ENCODE peak calls at places on chromosomes 5 and 9, in seven cellular contexts. D is esophagus squamous epithelium, E is Peyer's patch, J is NB4, O is WTC11, Z is AG09309, F is AG04449. H is an unnamed sample.

GRCh38 chr5:57166250-57166649 is 7.6 kb upstream of the GPBP1 start:
- DNase-seq in O (no peak), F (no peak), J (peak; percentile 74), D (no peak), Z (no peak), E (no peak), H (no peak)

GRCh38 chr9:138080979-138081378 is 203.4 kb downstream of the CACNA1B start:
- DNase-seq in E (no peak), F (no peak), D (no peak), O (no peak), J (no peak), Z (no peak), H (no peak)

GRCh38 chr9:131432597-131433301 is 38.9 kb downstream of the PRRC2B start:
- DNase-seq in F (peak; percentile 89), J (no peak), O (no peak), E (no peak), Z (peak; percentile 67), D (no peak), H (no peak)

GRCh38 chr9:120698766-120699165 is 15.5 kb downstream of the MEGF9 start:
- DNase-seq in E (no peak), Z (no peak), J (no peak), O (no peak), F (no peak), D (no peak), H (no peak)

GRCh38 chr5:73625905-73626811 is at the start of gene ARHGEF28:
- DNase-seq in Z (no peak), O (peak; percentile 59), J (peak; percentile 70), F (no peak), E (no peak), D (no peak), H (peak; percentile 26)

GRCh38 chr9:7777776-7778175 is 21.8 kb downstream of the DMAC1 start:
- DNase-seq in Z (no peak), J (no peak), O (no peak), E (no peak), F (no peak), D (no peak), H (no peak)

GRCh38 chr5:137649228-137649890 is 86.5 kb downstream of the KLHL3 start:
- DNase-seq in E (no peak), Z (peak; percentile 11), J (no peak), D (no peak), F (peak; percentile 33), O (no peak), H (no peak)

GRCh38 chr9:110918316-110919054 is 119.8 kb downstream of the LPAR1 start:
- DNase-seq in E (no peak), Z (no peak), D (no peak), F (no peak), O (no peak), J (no peak), H (no peak)

GRCh38 chr5:79200573-79201183 is 35.3 kb upstream of the JMY start:
- DNase-seq in J (peak; percentile 31), E (no peak), O (no peak), F (no peak), Z (no peak), D (no peak), H (peak; percentile 7)

GRCh38 chr5:116442095-116442534 is 132.5 kb downstream of the SEMA6A start:
- DNase-seq in E (no peak), D (no peak), F (no peak), J (no peak), O (no peak), Z (no peak), H (no peak)

GRCh38 chr9:127966416-127967150 is 14.2 kb downstream of the EEIG1 start:
- DNase-seq in Z (no peak), F (no peak), E (no peak), O (no peak), J (no peak), D (no peak), H (no peak)

GRCh38 chr5:173474881-173475287 is 141.6 kb downstream of the BOD1 start:
- DNase-seq in J (no peak), Z (peak; percentile 77), E (no peak), F (no peak), O (no peak), D (no peak), H (no peak)

GRCh38 chr9:8224381-8224791 is 424.8 kb upstream of the DMAC1 start:
- DNase-seq in J (no peak), F (no peak), E (no peak), D (no peak), Z (no peak), O (no peak), H (no peak)

GRCh38 chr9:122445155-122445749 is 32.5 kb downstream of the OR1J1 start:
- DNase-seq in F (peak; percentile 47), J (no peak), E (no peak), Z (peak; percentile 85), D (no peak), O (no peak), H (no peak)

GRCh38 chr5:107157811-107158210 is 512.9 kb downstream of the EFNA5 start:
- DNase-seq in D (no peak), E (no peak), F (no peak), J (no peak), O (no peak), Z (no peak), H (no peak)

GRCh38 chr9:98885575-98886292 is 58.0 kb upstream of the COL15A1 start:
- DNase-seq in J (no peak), F (no peak), O (no peak), Z (no peak), E (no peak), D (no peak), H (no peak)

GRCh38 chr5:72878854-72879253 is 62.4 kb downstream of the TNPO1 start:
- DNase-seq in D (no peak), O (no peak), Z (no peak), F (no peak), J (no peak), E (no peak), H (no peak)

DNA sequence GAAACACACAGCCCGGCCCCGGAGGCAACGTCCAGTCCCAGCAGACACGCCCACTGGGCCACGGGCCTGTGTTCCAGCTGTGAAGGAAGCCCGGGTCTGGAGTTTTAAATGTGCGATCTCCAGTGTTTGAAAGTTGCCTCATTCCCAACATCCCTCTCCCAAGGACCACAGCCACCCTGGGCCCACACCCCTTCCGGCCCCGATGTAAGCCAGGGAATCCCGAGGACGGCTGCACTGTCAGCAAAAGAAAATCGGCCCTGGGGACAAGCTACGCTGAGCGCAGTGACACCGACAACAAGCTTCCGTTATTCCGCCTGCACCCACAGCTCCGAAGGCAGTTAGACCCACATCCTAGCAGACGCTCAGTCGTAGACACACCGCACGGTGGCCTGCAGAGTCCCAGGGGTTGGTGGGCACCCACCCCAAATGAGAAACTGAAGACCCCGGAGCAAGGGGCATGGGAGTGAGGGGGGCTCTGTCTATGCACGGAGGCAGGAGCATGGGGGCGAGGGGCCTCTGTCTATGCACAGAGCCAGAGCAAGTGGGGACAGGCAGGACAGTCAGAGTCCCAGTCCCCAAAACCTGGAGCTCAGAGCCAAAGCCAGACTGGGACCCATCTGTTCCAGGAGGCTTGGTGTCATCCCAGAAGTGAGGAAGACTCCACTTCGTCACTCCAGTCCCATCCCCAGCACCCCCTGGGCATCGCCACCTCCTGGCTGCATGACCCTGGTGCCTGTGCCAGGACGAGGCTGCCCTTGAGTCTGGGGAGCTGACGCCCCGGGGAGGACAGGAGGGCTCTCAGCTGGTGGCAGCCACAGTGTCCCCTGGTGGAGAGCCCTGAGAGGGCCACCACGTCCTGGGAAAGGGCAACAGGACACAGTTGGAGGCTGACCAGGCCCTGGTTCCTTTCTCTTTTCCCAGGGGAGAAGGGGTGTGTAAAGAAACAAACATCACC is 23.4 kb downstream of the GLT6D1 start:
- DNase-seq in E (peak; percentile 11), D (no peak), O (no peak), F (no peak), Z (no peak), J (no peak), H (no peak)
- TF ChIP-seq CTCF in E (no peak), D (no peak), O (no peak), F (no peak), Z (no peak), J (peak; percentile 17), H (no peak)

GRCh38 chr9:306907-307306 is 92.2 kb downstream of the DOCK8 start:
- DNase-seq in E (no peak), O (peak; percentile 41), F (no peak), J (peak; percentile 84), D (no peak), Z (no peak), H (peak; percentile 28)
- TF ChIP-seq CTCF in E (peak; percentile 48), O (no peak), F (no peak), J (peak; percentile 90), D (peak; percentile 54), Z (no peak), H (no peak)

GRCh38 chr9:34437006-34437925 is 21.1 kb downstream of the FAM219A start:
- DNase-seq in O (peak; percentile 71), E (peak; percentile 60), Z (peak; percentile 52), D (no peak), F (no peak), J (peak; percentile 90), H (peak; percentile 56)
- TF ChIP-seq CTCF in O (peak; percentile 74), E (peak; percentile 90), Z (peak; percentile 75), D (peak; percentile 85), F (peak; percentile 71), J (peak; percentile 98), H (peak; percentile 74)

DNA sequence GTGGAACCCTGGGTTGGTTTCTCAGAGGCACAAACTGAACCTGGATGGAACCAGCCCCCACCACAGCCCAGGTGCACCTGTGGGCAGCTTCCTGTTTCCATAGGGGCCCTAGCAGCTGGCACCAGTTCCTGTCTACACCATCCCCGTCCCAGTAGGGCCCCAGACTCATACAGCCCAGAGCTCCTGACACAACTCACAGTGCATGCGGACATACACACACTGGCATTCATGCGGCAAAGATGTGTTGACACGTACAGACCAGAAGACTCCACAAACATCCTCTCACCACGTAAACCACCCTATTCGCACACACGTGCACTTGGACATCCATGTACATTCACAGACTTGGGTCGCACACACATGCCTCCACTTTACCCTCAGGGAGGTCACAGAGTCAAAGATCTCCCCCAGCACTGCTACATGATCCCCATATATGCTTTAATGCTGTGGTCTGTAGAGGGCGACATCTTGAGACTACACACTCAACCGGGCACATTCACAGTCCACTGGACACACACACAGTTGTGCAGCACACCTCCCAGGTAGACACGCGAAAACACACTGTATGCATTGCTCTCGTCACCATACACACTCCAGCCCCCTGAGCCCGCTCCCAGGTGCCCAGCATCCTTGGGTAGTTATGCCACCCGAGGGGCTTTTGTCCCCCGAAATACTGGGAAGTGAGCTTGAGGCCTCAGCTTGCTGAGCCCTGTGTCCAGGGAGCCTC is 22.4 kb downstream of the CXXC5 start:
- DNase-seq in J (peak; percentile 85), F (no peak), E (peak; percentile 91), Z (no peak), O (no peak), D (no peak), H (no peak)
- TF ChIP-seq CTCF in J (no peak), F (peak; percentile 21), E (no peak), Z (peak; percentile 28), O (no peak), D (peak; percentile 14), H (no peak)

DNA sequence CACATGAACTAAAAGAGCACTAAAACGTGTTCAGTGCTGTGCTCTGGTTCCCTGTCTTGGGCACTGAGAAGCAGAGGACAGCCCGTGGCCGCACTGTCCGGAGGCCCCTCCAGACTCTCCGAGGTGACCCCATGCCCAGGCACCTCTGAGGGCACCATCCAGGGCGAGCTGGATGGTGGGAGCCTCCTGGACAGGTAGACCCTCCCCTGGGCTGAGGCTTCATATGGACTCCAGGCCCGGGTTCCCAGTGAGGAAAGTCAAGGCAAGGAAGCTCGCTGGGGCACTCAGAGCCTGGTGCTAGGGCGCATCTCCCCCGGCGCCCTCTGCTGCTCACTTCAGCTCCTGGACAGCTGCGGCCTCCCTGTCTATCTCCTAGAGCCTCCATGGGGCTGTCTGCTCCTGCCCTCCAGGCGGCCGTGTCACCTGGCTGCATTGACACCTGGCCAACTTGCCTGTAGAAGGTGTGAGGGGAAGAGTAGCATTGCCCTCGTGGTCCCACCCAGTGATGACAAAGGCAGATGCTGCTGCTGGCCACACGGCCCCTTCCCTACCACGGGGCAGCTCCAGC is 178.2 kb upstream of the IRX1 start:
- DNase-seq in Z (no peak), E (no peak), J (peak; percentile 13), D (no peak), F (no peak), O (peak; percentile 69), H (peak; percentile 22)
- TF ChIP-seq CTCF in Z (no peak), E (no peak), J (peak; percentile 21), D (no peak), F (no peak), O (no peak), H (no peak)

H was measured in endothelial cell.